ENCODE peak calls at places on chromosomes 2 and 18, in nine cellular contexts. J is breast epithelium; B is amniotic stem cell; I is GM12892; K is thoracic aorta; A is CD4-positive, alpha-beta memory T cell; F is stimulated activated naive CD8-positive, alpha-beta T cell treated with anti-CD3 and anti-CD28 coated beads, Interleukin-15, amount 100 ng/mL, for 72 hours; T is RPMI8226; P is T-helper 1 cell. X is an unnamed sample.

GRCh38 chr2:217609952-217610351 is 392.8 kb downstream of the TNS1 start:
- DNase-seq in J (no peak), B (no peak), I (no peak), K (no peak), A (no peak), F (no peak), T (peak), P (no peak), X (no peak)

GRCh38 chr18:76573325-76574025 is 78.4 kb upstream of the ZNF516 start:
- DNase-seq in J (no peak), B (no peak), I (no peak), K (no peak), A (no peak), F (no peak), T (no peak), P (no peak), X (no peak)

GRCh38 chr2:38187416-38188127 is 111.6 kb upstream of the CYP1B1 start:
- DNase-seq in J (peak), B (no peak), I (no peak), K (peak), A (no peak), F (no peak), T (no peak), P (no peak), X (no peak)

GRCh38 chr2:72944804-72945449 is 27.6 kb downstream of the EMX1 start:
- DNase-seq in J (no peak), B (no peak), I (no peak), K (no peak), A (no peak), F (no peak), T (no peak), P (no peak), X (no peak)

GRCh38 chr2:59912076-59912475 is 641.4 kb downstream of the BCL11A start:
- DNase-seq in J (no peak), B (no peak), I (no peak), K (no peak), A (no peak), F (no peak), T (no peak), P (no peak), X (no peak)

GRCh38 chr2:194223173-194223670 is 1433.8 kb upstream of the SLC39A10 start:
- DNase-seq in J (no peak), B (no peak), I (no peak), K (no peak), A (no peak), F (no peak), T (no peak), P (no peak), X (no peak)

GRCh38 chr2:217527586-217528202 is 475.1 kb downstream of the TNS1 start:
- DNase-seq in J (no peak), B (peak), I (no peak), K (no peak), A (no peak), F (no peak), T (no peak), P (no peak), X (no peak)

GRCh38 chr2:194769030-194769429 is 888.0 kb upstream of the SLC39A10 start:
- DNase-seq in J (no peak), B (no peak), I (no peak), K (no peak), A (no peak), F (no peak), T (no peak), P (no peak), X (no peak)

GRCh38 chr18:23259701-23260661 is 124.7 kb downstream of the CABLES1 start:
- DNase-seq in J (peak), B (peak), I (no peak), K (peak), A (no peak), F (peak), T (no peak), P (no peak), X (peak)

GRCh38 chr18:22613058-22613690 is 195.5 kb upstream of the CTAGE1 start:
- DNase-seq in J (peak), B (no peak), I (no peak), K (no peak), A (no peak), F (no peak), T (no peak), P (no peak), X (no peak)

GRCh38 chr2:195532628-195533271 is 124.3 kb upstream of the SLC39A10 start:
- DNase-seq in J (no peak), B (no peak), I (no peak), K (no peak), A (peak), F (no peak), T (no peak), P (peak), X (peak)

GRCh38 chr2:240589850-240590525 is 3.5 kb downstream of the CAPN10 start:
- DNase-seq in J (no peak), B (no peak), I (no peak), K (no peak), A (no peak), F (no peak), T (no peak), P (no peak), X (no peak)

GRCh38 chr2:151849413-151850010 is 21.3 kb upstream of the ARL5A start:
- DNase-seq in J (no peak), B (no peak), I (no peak), K (no peak), A (no peak), F (no peak), T (no peak), P (no peak), X (no peak)

GRCh38 chr2:45024600-45025291 is 15.5 kb upstream of the SIX2 start:
- DNase-seq in J (no peak), B (peak), I (no peak), K (peak), A (no peak), F (no peak), T (peak), P (no peak), X (peak)

X was measured in DND-41.